ENCODE peak calls at places on chromosomes 3 and 15, in nine cellular contexts. J is GM12865; Y is nephron progenitor cell; X is upper lobe of right lung; K is activated CD4-positive, alpha-beta T cell treated with anti-CD3 and anti-CD28 coated beads, Interleukin-2, amount 10 ng/mL, durations not matched to agents 7 days and 5 days; Q is SW 1271; U is Daoy; B is neural progenitor cell; F is stimulated activated CD8-positive, alpha-beta memory T cell treated with anti-CD3 and anti-CD28 coated beads, Interleukin-2, amount 100 ng/mL, for 48 hours. I is an unnamed sample.

GRCh38 chr15:31801152-31801551 is 229.2 kb upstream of the CHRNA7 start:
- DNase-seq in J (no peak), Y (no peak), X (no peak), K (no peak), Q (no peak), U (peak; percentile 65), B (no peak), F (no peak), I (no peak)

GRCh38 chr3:161031134-161031533 is 74.0 kb downstream of the B3GALNT1 start:
- DNase-seq in J (no peak), Y (no peak), X (no peak), K (no peak), Q (no peak), U (no peak), B (no peak), F (no peak), I (no peak)

GRCh38 chr3:123053107-123053506 is 13.7 kb upstream of the PDIA5 start:
- DNase-seq in J (no peak), Y (no peak), X (no peak), K (no peak), Q (no peak), U (no peak), B (no peak), F (no peak), I (no peak)

GRCh38 chr3:142787719-142788118 is 63.9 kb downstream of the TRPC1 start:
- DNase-seq in J (no peak), Y (no peak), X (no peak), K (no peak), Q (no peak), U (no peak), B (no peak), F (no peak), I (no peak)

GRCh38 chr3:55341502-55342031 is 145.5 kb downstream of the WNT5A start:
- DNase-seq in J (no peak), Y (no peak), X (no peak), K (no peak), Q (no peak), U (no peak), B (no peak), F (no peak), I (no peak)

GRCh38 chr3:14209596-14210280 is 31.1 kb downstream of the LSM3 start:
- DNase-seq in J (no peak), Y (no peak), X (no peak), K (no peak), Q (no peak), U (no peak), B (no peak), F (no peak), I (no peak)

GRCh38 chr3:113153499-113154107 is 57.8 kb upstream of the BOC start:
- DNase-seq in J (peak; percentile 44), Y (no peak), X (no peak), K (no peak), Q (no peak), U (no peak), B (no peak), F (no peak), I (no peak)

GRCh38 chr15:29455055-29455454 is 185.4 kb upstream of the NSMCE3 start:
- DNase-seq in J (no peak), Y (no peak), X (no peak), K (no peak), Q (no peak), U (no peak), B (no peak), F (no peak), I (no peak)

GRCh38 chr3:143000525-143000924 is 845 bp upstream of the U2SURP start:
- DNase-seq in J (no peak), Y (no peak), X (no peak), K (no peak), Q (peak; percentile 46), U (peak; percentile 53), B (peak; percentile 41), F (no peak), I (no peak)